ENCODE peak calls at places on chromosomes 2 and 18, in five cellular contexts. N, Z, D, R and A are unnamed samples.

GRCh38 chr2:168432100-168432499 is 24.0 kb upstream of the CERS6 start:
- DNase-seq in N (no peak), Z (no peak), D (no peak), R (no peak), A (no peak)

GRCh38 chr2:153543639-153544071 is 65.1 kb upstream of the RPRM start:
- DNase-seq in N (no peak), Z (no peak), D (no peak), R (no peak), A (no peak)

GRCh38 chr18:25843791-25844190 is 246.6 kb downstream of the SS18 start:
- DNase-seq in N (no peak), Z (no peak), D (no peak), R (no peak), A (no peak)

GRCh38 chr2:182668671-182669070 is 47.4 kb upstream of the DNAJC10 start:
- DNase-seq in N (no peak), Z (peak), D (no peak), R (no peak), A (no peak)

GRCh38 chr18:2918761-2919550 is 72.2 kb downstream of the EMILIN2 start:
- DNase-seq in N (no peak), Z (no peak), D (no peak), R (no peak), A (peak)

GRCh38 chr2:170332676-170333402 is 154.9 kb downstream of the MYO3B start:
- DNase-seq in N (no peak), Z (no peak), D (no peak), R (no peak), A (no peak)

GRCh38 chr18:45684341-45685115 is 39.5 kb upstream of the SLC14A1 start:
- DNase-seq in N (no peak), Z (no peak), D (no peak), R (peak), A (no peak)

GRCh38 chr18:48780151-48781001 is 170.4 kb downstream of the SMAD7 start:
- DNase-seq in N (no peak), Z (peak), D (no peak), R (peak), A (no peak)

GRCh38 chr18:2070636-2071035 is 500.7 kb downstream of the METTL4 start:
- DNase-seq in N (no peak), Z (no peak), D (no peak), R (no peak), A (no peak)